ENCODE peak calls at places on chromosomes 7 and 10, in six cellular contexts. H is GM12878, J is WTC11, S is K562, Z is HCT116, M is HepG2. B is an unnamed sample.

GRCh38 chr10:86402283-86402931 is 35.8 kb upstream of the GRID1 start:
- DNase-seq in H (no peak), J (no peak), S (no peak), Z (no peak), M (peak), B (no peak)

GRCh38 chr7:91327341-91327740 is 63.1 kb downstream of the FZD1 start:
- DNase-seq in H (no peak), J (no peak), S (no peak), Z (no peak), M (no peak), B (no peak)

GRCh38 chr10:122390679-122391078 is 16.2 kb downstream of the PLEKHA1 start:
- DNase-seq in H (no peak), J (no peak), S (no peak), Z (no peak), M (no peak), B (no peak)

GRCh38 chr10:6918305-6918704 is 338.2 kb upstream of the PRKCQ start:
- DNase-seq in H (no peak), J (peak), S (peak), Z (no peak), M (no peak), B (peak)

GRCh38 chr7:133702903-133703302 is 424.2 kb upstream of the LRGUK start:
- DNase-seq in H (no peak), J (no peak), S (no peak), Z (no peak), M (no peak), B (no peak)

GRCh38 chr7:11636274-11636673 is 195.7 kb downstream of the THSD7A start:
- DNase-seq in H (no peak), J (peak), S (no peak), Z (no peak), M (no peak), B (no peak)

GRCh38 chr7:46830-47140 is 145.6 kb upstream of the FAM20C start:
- DNase-seq in H (no peak), J (no peak), S (no peak), Z (no peak), M (no peak), B (no peak)

GRCh38 chr10:114380060-114380459 is 24.2 kb downstream of the AFAP1L2 start:
- DNase-seq in H (no peak), J (no peak), S (no peak), Z (no peak), M (no peak), B (no peak)

GRCh38 chr10:18681971-18682403 is 22.8 kb downstream of the ARL5B start:
- DNase-seq in H (no peak), J (no peak), S (no peak), Z (no peak), M (peak), B (no peak)

GRCh38 chr7:46245587-46246111 is 324.6 kb upstream of the IGFBP3 start:
- DNase-seq in H (no peak), J (no peak), S (no peak), Z (no peak), M (no peak), B (no peak)

GRCh38 chr7:122546496-122546895 is 152.4 kb downstream of the RNF133 start:
- DNase-seq in H (no peak), J (no peak), S (no peak), Z (no peak), M (no peak), B (no peak)

GRCh38 chr7:66205736-66206080 is 574 bp downstream of the TPST1 start:
- DNase-seq in H (no peak), J (peak), S (no peak), Z (no peak), M (no peak), B (peak)

GRCh38 chr7:31002256-31002655 is 38.5 kb downstream of the GHRHR start:
- DNase-seq in H (no peak), J (no peak), S (no peak), Z (no peak), M (no peak), B (no peak)

GRCh38 chr7:66697451-66698438 is 42.8 kb upstream of the RABGEF1 start:
- DNase-seq in H (no peak), J (no peak), S (peak), Z (no peak), M (peak), B (no peak)

GRCh38 chr7:40232242-40232929 is 97.6 kb downstream of the SUGCT start:
- DNase-seq in H (no peak), J (no peak), S (no peak), Z (peak), M (peak), B (no peak)

GRCh38 chr7:28096713-28097112 is 83.9 kb downstream of the JAZF1 start:
- DNase-seq in H (peak), J (peak), S (peak), Z (peak), M (peak), B (no peak)

GRCh38 chr10:66823301-66823700 is 102.5 kb upstream of the LRRTM3 start:
- DNase-seq in H (no peak), J (no peak), S (no peak), Z (no peak), M (no peak), B (no peak)

GRCh38 chr7:105399043-105399725 is 10.5 kb upstream of the SRPK2 start:
- DNase-seq in H (no peak), J (no peak), S (no peak), Z (no peak), M (peak), B (no peak)

GRCh38 chr10:47044741-47045140 is 133.5 kb downstream of the PTPN20 start:
- DNase-seq in H (no peak), J (no peak), S (no peak), Z (no peak), M (no peak), B (no peak)

GRCh38 chr7:91288208-91288824 is 24.1 kb downstream of the FZD1 start:
- DNase-seq in H (no peak), J (peak), S (peak), Z (peak), M (peak), B (peak)

GRCh38 chr10:122159159-122159970 is 111.7 kb upstream of the BTBD16 start:
- DNase-seq in H (no peak), J (no peak), S (no peak), Z (no peak), M (no peak), B (no peak)

GRCh38 chr10:12466701-12467100 is 117.4 kb downstream of the CAMK1D start:
- DNase-seq in H (no peak), J (no peak), S (no peak), Z (no peak), M (no peak), B (no peak)

GRCh38 chr7:151786241-151786640 is 90.7 kb downstream of the PRKAG2 start:
- DNase-seq in H (no peak), J (no peak), S (no peak), Z (no peak), M (no peak), B (no peak)

GRCh38 chr10:46068905-46069304 is 22.8 kb upstream of the MSMB start:
- DNase-seq in H (no peak), J (no peak), S (no peak), Z (no peak), M (no peak), B (no peak)

GRCh38 chr7:81604075-81604807 is 165.6 kb downstream of the HGF start:
- DNase-seq in H (no peak), J (no peak), S (no peak), Z (no peak), M (peak), B (no peak)

GRCh38 chr7:118183254-118183585 is 744 bp upstream of the LSM8 start:
- DNase-seq in H (no peak), J (no peak), S (no peak), Z (no peak), M (no peak), B (no peak)

GRCh38 chr10:11515596-11516418 is 95.6 kb downstream of the USP6NL start:
- DNase-seq in H (peak), J (peak), S (peak), Z (peak), M (peak), B (no peak)

GRCh38 chr7:38463277-38464224 is 167.6 kb downstream of the AMPH start:
- DNase-seq in H (peak), J (no peak), S (no peak), Z (no peak), M (no peak), B (no peak)

GRCh38 chr10:93403741-93404354 is 78.3 kb downstream of the MYOF start:
- DNase-seq in H (no peak), J (no peak), S (no peak), Z (no peak), M (no peak), B (no peak)

GRCh38 chr10:15775513-15775912 is 55.8 kb upstream of the ITGA8 start:
- DNase-seq in H (no peak), J (no peak), S (no peak), Z (no peak), M (no peak), B (no peak)
- TF ChIP-seq ATF3 in H (no peak), J (no peak), S (no peak), Z (no peak), M (no peak), B (no peak)

GRCh38 chr7:5631185-5631584 is 150.3 kb downstream of the RNF216 start:
- DNase-seq in H (no peak), J (no peak), S (no peak), Z (no peak), M (no peak), B (no peak)

GRCh38 chr7:5635461-5636445 is 145.7 kb downstream of the RNF216 start:
- DNase-seq in H (no peak), J (no peak), S (no peak), Z (no peak), M (peak), B (no peak)

GRCh38 chr7:5634107-5634950 is 147.1 kb downstream of the RNF216 start:
- DNase-seq in H (no peak), J (peak), S (no peak), Z (no peak), M (no peak), B (no peak)

GRCh38 chr7:5631752-5632151 is 149.7 kb downstream of the RNF216 start:
- DNase-seq in H (no peak), J (no peak), S (no peak), Z (no peak), M (no peak), B (no peak)

DNA sequence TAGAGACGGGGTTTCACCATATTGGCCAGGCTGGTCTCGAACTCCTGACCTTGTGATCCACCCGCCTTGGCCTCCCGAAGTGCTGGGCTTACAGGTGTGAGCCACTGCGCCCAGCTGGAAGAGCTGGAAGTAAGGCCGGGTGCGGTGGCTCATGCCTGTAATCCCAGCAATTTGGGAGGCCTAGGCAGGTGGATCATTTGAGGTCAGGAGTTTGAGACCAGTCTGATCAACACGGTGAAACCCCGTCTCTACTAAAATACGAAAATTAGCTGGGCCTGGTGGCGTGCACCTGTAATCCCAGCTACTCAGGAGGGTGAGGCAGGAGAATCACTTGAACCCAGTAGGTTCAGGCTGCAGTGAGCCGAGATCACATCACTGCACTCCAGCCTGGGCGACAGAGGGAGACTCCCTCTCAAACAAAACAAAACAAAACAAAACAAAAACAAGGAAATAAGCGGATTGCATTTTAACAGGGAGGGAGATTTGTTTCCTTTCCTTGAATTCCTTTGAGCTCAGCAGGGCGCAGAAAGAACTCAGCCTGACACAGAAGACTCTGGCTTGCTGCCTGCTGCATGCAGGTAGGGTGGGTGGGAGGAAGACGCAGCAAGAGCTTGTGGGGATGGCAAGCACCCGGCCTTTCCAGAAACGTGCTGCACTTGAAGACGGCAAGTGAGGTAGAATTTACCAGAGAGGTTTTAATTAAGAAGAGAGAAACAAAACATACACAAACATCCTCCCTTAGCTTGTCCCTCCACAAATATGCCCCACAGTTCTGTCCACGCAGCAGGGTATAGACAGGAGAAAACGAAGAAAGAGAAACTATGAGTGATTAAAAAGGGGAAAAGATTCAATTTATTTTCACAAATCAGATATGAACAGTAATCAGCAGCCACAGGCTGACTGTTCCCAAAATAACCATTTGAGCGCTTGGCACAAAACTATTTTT is 148.0 kb downstream of the RNF216 start:
- DNase-seq in H (no peak), J (no peak), S (no peak), Z (no peak), M (no peak), B (no peak)
- TF ChIP-seq ATF3 in H (no peak), J (no peak), S (no peak), Z (no peak), M (no peak), B (no peak)

GRCh38 chr7:127251458-127252379 is 1.0 kb downstream of the GRM8 start:
- DNase-seq in H (no peak), J (peak), S (no peak), Z (no peak), M (no peak), B (peak)
- TF ChIP-seq ATF3 in H (no peak), J (no peak), S (no peak), Z (no peak), M (no peak), B (no peak)

GRCh38 chr10:24806262-24806661 is 82.6 kb upstream of the ARHGAP21 start:
- DNase-seq in H (no peak), J (no peak), S (no peak), Z (no peak), M (no peak), B (no peak)
- TF ChIP-seq ATF3 in H (no peak), J (no peak), S (no peak), Z (no peak), M (no peak), B (no peak)

GRCh38 chr10:3886191-3886590 is 101.2 kb upstream of the KLF6 start:
- DNase-seq in H (no peak), J (peak), S (peak), Z (no peak), M (no peak), B (peak)
- TF ChIP-seq ATF3 in H (no peak), J (no peak), S (no peak), Z (no peak), M (no peak), B (no peak)

DNA sequence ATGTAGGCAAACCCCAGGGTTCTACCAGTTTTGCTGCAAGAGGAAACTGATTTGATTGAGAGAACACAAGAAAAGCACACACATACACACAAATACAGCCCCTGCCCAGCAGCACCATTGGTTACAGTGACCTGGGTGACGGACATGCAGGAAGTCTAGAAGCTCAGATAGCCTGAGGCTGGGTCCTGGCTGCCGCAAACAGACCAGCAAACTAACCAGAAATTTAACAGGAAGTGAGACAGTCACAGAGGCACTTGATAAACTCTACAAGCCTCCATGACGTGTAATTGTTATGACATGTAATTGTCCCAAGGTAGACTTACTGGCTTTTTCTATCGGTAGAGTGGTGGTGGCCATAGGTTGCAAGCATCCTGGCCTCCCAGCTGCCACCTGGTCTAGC is 58.9 kb downstream of the PRKAR2B start:
- DNase-seq in H (no peak), J (no peak), S (no peak), Z (no peak), M (no peak), B (no peak)
- TF ChIP-seq ATF3 in H (no peak), J (no peak), S (no peak), Z (no peak), M (no peak), B (no peak)

GRCh38 chr7:50284296-50284695 is 20.2 kb upstream of the IKZF1 start:
- DNase-seq in H (no peak), J (no peak), S (no peak), Z (no peak), M (no peak), B (no peak)

GRCh38 chr7:50287121-50287520 is 17.4 kb upstream of the IKZF1 start:
- DNase-seq in H (no peak), J (no peak), S (no peak), Z (no peak), M (no peak), B (no peak)

GRCh38 chr7:50285259-50285658 is 19.3 kb upstream of the IKZF1 start:
- DNase-seq in H (no peak), J (no peak), S (no peak), Z (no peak), M (no peak), B (no peak)

GRCh38 chr7:50281680-50282445 is 22.7 kb upstream of the IKZF1 start:
- DNase-seq in H (peak), J (no peak), S (no peak), Z (no peak), M (no peak), B (no peak)

GRCh38 chr7:50283206-50283605 is 21.3 kb upstream of the IKZF1 start:
- DNase-seq in H (no peak), J (no peak), S (no peak), Z (no peak), M (no peak), B (no peak)
- TF ChIP-seq ATF3 in H (no peak), J (no peak), S (no peak), Z (no peak), M (no peak), B (no peak)

DNA sequence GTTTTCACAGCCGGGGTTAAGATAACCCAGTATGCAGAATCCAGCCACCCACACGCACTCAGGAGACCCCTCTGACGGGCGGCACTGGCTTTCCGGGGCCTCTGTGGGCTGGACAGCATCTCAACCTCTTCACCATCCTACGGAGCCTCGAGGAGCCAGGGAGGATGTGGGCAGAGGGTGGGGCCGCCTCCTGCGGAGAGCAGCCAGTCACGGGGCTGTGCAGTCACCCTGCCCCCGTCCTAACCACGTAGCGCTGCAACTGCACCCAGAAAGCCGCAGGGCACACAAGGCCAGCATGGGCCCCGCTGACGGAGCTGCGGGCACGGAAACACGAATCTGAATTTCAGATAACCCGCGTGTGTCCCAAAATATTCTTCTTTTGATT is 270.3 kb downstream of the ELFN1 start:
- DNase-seq in H (peak), J (no peak), S (peak), Z (no peak), M (no peak), B (no peak)
- TF ChIP-seq ATF3 in H (no peak), J (no peak), S (no peak), Z (no peak), M (no peak), B (no peak)

GRCh38 chr7:121015560-121015959 is 27.0 kb downstream of the CPED1 start:
- DNase-seq in H (no peak), J (no peak), S (no peak), Z (no peak), M (no peak), B (no peak)
- TF ChIP-seq ATF3 in H (no peak), J (no peak), S (no peak), Z (no peak), M (no peak), B (no peak)

B was measured in H1.